ENCODE peak calls at places on chromosomes 12 and 14, in six cellular contexts. One of them, this sample, is unnamed.

GRCh38 chr14:61258985-61259384 is 22.2 kb downstream of the TMEM30B start:
- DNase-seq in DND-41: no peak
- DNase-seq in IMR-90: peak
- DNase-seq in tibial nerve: no peak
- DNase-seq in thoracic aorta: no peak
- DNase-seq in Peyer's patch: no peak
- DNase-seq in this sample: no peak

GRCh38 chr12:89351489-89352241 is 636 bp downstream of the DUSP6 start:
- DNase-seq in Peyer's patch: peak
- DNase-seq in IMR-90: peak
- DNase-seq in DND-41: no peak
- DNase-seq in tibial nerve: no peak
- DNase-seq in thoracic aorta: no peak
- DNase-seq in this sample: no peak

GRCh38 chr14:95564060-95564459 is 29.2 kb downstream of the GLRX5 start:
- DNase-seq in Peyer's patch: no peak
- DNase-seq in tibial nerve: no peak
- DNase-seq in IMR-90: peak
- DNase-seq in thoracic aorta: no peak
- DNase-seq in DND-41: no peak
- DNase-seq in this sample: no peak

GRCh38 chr14:47150267-47150666 is 498.7 kb upstream of the RPL10L start:
- DNase-seq in tibial nerve: no peak
- DNase-seq in DND-41: no peak
- DNase-seq in IMR-90: no peak
- DNase-seq in Peyer's patch: no peak
- DNase-seq in thoracic aorta: no peak
- DNase-seq in this sample: no peak

GRCh38 chr12:67042697-67043131 is 226.4 kb upstream of the CAND1 start:
- DNase-seq in thoracic aorta: no peak
- DNase-seq in Peyer's patch: no peak
- DNase-seq in IMR-90: peak
- DNase-seq in tibial nerve: no peak
- DNase-seq in DND-41: no peak
- DNase-seq in this sample: peak

GRCh38 chr14:29681308-29681707 is 246.3 kb downstream of the PRKD1 start:
- DNase-seq in IMR-90: peak
- DNase-seq in tibial nerve: no peak
- DNase-seq in DND-41: no peak
- DNase-seq in Peyer's patch: no peak
- DNase-seq in thoracic aorta: no peak
- DNase-seq in this sample: no peak

GRCh38 chr14:80426686-80427085 is 215.4 kb upstream of the DIO2 start:
- DNase-seq in thoracic aorta: no peak
- DNase-seq in DND-41: no peak
- DNase-seq in Peyer's patch: no peak
- DNase-seq in tibial nerve: no peak
- DNase-seq in IMR-90: peak
- DNase-seq in this sample: peak

GRCh38 chr12:124921200-124922008 is 7.0 kb upstream of the UBC start:
- DNase-seq in DND-41: peak
- DNase-seq in thoracic aorta: no peak
- DNase-seq in Peyer's patch: peak
- DNase-seq in IMR-90: peak
- DNase-seq in tibial nerve: no peak
- DNase-seq in this sample: peak

GRCh38 chr12:132154941-132155770 is 10.9 kb downstream of the NOC4L start:
- DNase-seq in thoracic aorta: no peak
- DNase-seq in tibial nerve: no peak
- DNase-seq in Peyer's patch: no peak
- DNase-seq in DND-41: peak
- DNase-seq in IMR-90: no peak
- DNase-seq in this sample: no peak

GRCh38 chr14:59296508-59296907 is 108.0 kb downstream of the DAAM1 start:
- DNase-seq in IMR-90: no peak
- DNase-seq in DND-41: no peak
- DNase-seq in tibial nerve: no peak
- DNase-seq in thoracic aorta: no peak
- DNase-seq in Peyer's patch: no peak
- DNase-seq in this sample: no peak

GRCh38 chr12:128543493-128543892 is 276.5 kb downstream of the TMEM132C start:
- DNase-seq in IMR-90: no peak
- DNase-seq in tibial nerve: no peak
- DNase-seq in DND-41: no peak
- DNase-seq in thoracic aorta: no peak
- DNase-seq in Peyer's patch: no peak
- DNase-seq in this sample: no peak

GRCh38 chr14:100408350-100409015 is 85.3 kb downstream of the SLC25A47 start:
- DNase-seq in DND-41: peak
- DNase-seq in Peyer's patch: peak
- DNase-seq in thoracic aorta: no peak
- DNase-seq in IMR-90: peak
- DNase-seq in tibial nerve: no peak
- DNase-seq in this sample: peak

GRCh38 chr12:57176846-57177245 is 29.4 kb upstream of the LRP1-AS start:
- DNase-seq in Peyer's patch: no peak
- DNase-seq in tibial nerve: no peak
- DNase-seq in thoracic aorta: no peak
- DNase-seq in IMR-90: no peak
- DNase-seq in DND-41: no peak
- DNase-seq in this sample: no peak

GRCh38 chr14:93949511-93950075 is 22.4 kb downstream of the FAM181A start:
- DNase-seq in Peyer's patch: no peak
- DNase-seq in IMR-90: peak
- DNase-seq in tibial nerve: no peak
- DNase-seq in DND-41: no peak
- DNase-seq in thoracic aorta: no peak
- DNase-seq in this sample: no peak

GRCh38 chr12:123089631-123090353 is 61.1 kb downstream of the PITPNM2 start:
- DNase-seq in Peyer's patch: no peak
- DNase-seq in thoracic aorta: no peak
- DNase-seq in IMR-90: peak
- DNase-seq in DND-41: no peak
- DNase-seq in tibial nerve: no peak
- DNase-seq in this sample: peak

GRCh38 chr12:58575281-58575680 is 345.0 kb downstream of the LRIG3 start:
- DNase-seq in Peyer's patch: no peak
- DNase-seq in IMR-90: peak
- DNase-seq in tibial nerve: no peak
- DNase-seq in DND-41: no peak
- DNase-seq in thoracic aorta: no peak
- DNase-seq in this sample: peak

GRCh38 chr14:103112488-103113243 is 10.6 kb upstream of the TNFAIP2 start:
- DNase-seq in tibial nerve: no peak
- DNase-seq in DND-41: no peak
- DNase-seq in Peyer's patch: no peak
- DNase-seq in IMR-90: no peak
- DNase-seq in thoracic aorta: no peak
- DNase-seq in this sample: no peak

GRCh38 chr12:122686538-122686937 is 16.6 kb downstream of the HCAR2 start:
- DNase-seq in Peyer's patch: no peak
- DNase-seq in tibial nerve: no peak
- DNase-seq in DND-41: no peak
- DNase-seq in IMR-90: no peak
- DNase-seq in thoracic aorta: no peak
- DNase-seq in this sample: no peak

GRCh38 chr12:45051490-45052105 is 699 bp upstream of the DBX2 start:
- DNase-seq in IMR-90: no peak
- DNase-seq in thoracic aorta: no peak
- DNase-seq in DND-41: no peak
- DNase-seq in tibial nerve: no peak
- DNase-seq in Peyer's patch: no peak
- DNase-seq in this sample: no peak

GRCh38 chr12:104319028-104319427 is 15.5 kb downstream of the EID3 start:
- DNase-seq in thoracic aorta: no peak
- DNase-seq in IMR-90: no peak
- DNase-seq in Peyer's patch: no peak
- DNase-seq in DND-41: no peak
- DNase-seq in tibial nerve: no peak
- DNase-seq in this sample: no peak

GRCh38 chr12:104316936-104317335 is 13.4 kb downstream of the EID3 start:
- DNase-seq in tibial nerve: no peak
- DNase-seq in thoracic aorta: no peak
- DNase-seq in DND-41: no peak
- DNase-seq in IMR-90: no peak
- DNase-seq in Peyer's patch: no peak
- DNase-seq in this sample: no peak

GRCh38 chr12:104315326-104316224 is 12.0 kb downstream of the EID3 start:
- DNase-seq in IMR-90: peak
- DNase-seq in Peyer's patch: no peak
- DNase-seq in DND-41: no peak
- DNase-seq in tibial nerve: no peak
- DNase-seq in thoracic aorta: no peak
- DNase-seq in this sample: no peak

GRCh38 chr12:104319918-104320626 is 16.5 kb downstream of the EID3 start:
- DNase-seq in IMR-90: no peak
- DNase-seq in Peyer's patch: no peak
- DNase-seq in thoracic aorta: no peak
- DNase-seq in DND-41: no peak
- DNase-seq in tibial nerve: no peak
- DNase-seq in this sample: no peak

DNA sequence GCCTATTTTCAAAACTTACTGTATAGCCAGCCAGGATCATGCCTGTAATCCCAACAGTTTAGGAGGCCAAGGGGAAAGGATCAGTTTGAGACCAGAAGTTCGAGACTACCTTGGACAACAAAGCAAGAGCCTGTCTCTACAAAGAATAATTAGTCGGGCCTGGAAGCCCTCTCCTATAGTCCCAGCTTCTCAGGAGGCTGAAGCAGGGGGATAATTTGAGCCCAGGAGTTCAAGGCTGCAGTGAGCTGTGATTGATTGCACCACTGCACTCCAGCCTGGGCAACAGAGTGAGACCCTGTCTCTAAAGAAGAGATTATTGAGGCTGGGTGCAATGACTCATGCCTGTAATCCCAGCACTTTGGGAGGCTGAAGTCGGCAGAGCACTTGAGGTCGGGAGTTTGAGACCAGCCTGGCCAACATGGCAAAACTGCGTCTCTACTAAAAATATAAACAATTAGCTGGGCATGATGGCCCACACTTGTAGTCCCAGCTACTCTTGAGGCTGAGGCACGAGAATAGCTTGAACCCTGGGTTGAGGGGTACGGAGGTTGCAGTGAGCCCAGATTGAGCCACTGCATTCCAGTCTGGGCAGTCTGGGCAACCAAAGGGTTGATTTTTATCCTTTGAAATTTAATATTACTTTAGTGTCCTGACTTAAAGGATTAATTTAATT is 14.1 kb downstream of the EID3 start:
- DNase-seq in IMR-90: no peak
- DNase-seq in Peyer's patch: no peak
- DNase-seq in DND-41: no peak
- DNase-seq in thoracic aorta: no peak
- DNase-seq in tibial nerve: no peak
- DNase-seq in this sample: no peak
- TF ChIP-seq CTCF in IMR-90: no peak
- TF ChIP-seq CTCF in Peyer's patch: no peak
- TF ChIP-seq CTCF in DND-41: no peak
- TF ChIP-seq CTCF in thoracic aorta: no peak
- TF ChIP-seq CTCF in tibial nerve: no peak
- TF ChIP-seq CTCF in this sample: no peak

GRCh38 chr12:6202331-6202730 is 2.1 kb downstream of the CD9 start:
- DNase-seq in DND-41: no peak
- DNase-seq in thoracic aorta: no peak
- DNase-seq in IMR-90: no peak
- DNase-seq in Peyer's patch: no peak
- DNase-seq in tibial nerve: no peak
- DNase-seq in this sample: no peak
- H3K4me3 ChIP-seq in DND-41: no peak
- H3K4me3 ChIP-seq in thoracic aorta: peak
- H3K4me3 ChIP-seq in IMR-90: no peak
- H3K4me3 ChIP-seq in Peyer's patch: no peak
- H3K4me3 ChIP-seq in tibial nerve: peak
- H3K4me3 ChIP-seq in this sample: no peak

DNA sequence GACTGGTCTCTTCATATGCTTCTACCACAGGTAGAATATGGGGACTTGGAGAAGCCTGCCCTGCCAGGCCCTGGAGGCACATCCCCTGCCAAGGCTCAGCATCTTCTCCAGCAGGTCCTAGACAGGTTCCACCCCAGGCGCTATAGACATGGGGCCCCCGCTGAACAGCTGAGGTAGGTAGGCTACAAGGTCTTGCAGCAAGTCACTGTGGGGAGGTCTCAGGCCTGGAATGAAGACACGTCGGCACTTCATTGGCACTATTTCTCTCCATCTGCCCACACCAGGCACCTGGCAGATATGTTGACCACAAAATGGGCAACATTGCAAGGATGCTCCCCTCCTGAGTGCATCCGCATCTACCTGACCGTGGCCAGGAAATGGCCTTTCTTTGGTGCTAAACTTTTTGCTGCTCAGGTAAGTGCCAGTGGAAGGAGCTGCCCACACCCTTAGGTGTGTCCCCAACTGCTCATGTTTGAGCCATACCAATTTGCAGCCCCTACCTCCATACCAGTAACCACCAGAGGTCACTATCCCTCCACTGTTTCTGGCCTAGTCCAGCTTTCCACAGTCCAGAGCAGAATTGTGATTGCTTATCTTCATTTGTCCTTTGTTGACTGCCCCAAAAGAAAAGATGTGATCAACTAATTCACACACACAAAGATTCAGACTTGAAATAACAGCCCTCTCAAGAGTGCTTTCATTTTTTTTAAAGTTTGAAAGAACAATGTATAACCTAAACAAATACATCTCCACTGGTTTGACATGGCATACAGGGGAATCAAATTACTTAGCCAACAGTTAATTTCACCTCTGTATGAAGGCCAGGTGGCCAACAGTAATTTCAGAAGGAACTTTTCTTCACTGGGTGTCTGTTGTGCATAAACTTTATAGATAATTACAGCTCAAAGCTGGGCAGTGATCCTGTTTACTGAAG is 16.1 kb downstream of the PIGH start:
- DNase-seq in tibial nerve: no peak
- DNase-seq in IMR-90: peak
- DNase-seq in DND-41: peak
- DNase-seq in Peyer's patch: peak
- DNase-seq in thoracic aorta: no peak
- DNase-seq in this sample: peak
- H3K27ac ChIP-seq in tibial nerve: no peak
- H3K27ac ChIP-seq in IMR-90: no peak
- H3K27ac ChIP-seq in DND-41: no peak
- H3K27ac ChIP-seq in Peyer's patch: no peak
- H3K27ac ChIP-seq in thoracic aorta: no peak
- H3K27ac ChIP-seq in this sample: no peak

DNA sequence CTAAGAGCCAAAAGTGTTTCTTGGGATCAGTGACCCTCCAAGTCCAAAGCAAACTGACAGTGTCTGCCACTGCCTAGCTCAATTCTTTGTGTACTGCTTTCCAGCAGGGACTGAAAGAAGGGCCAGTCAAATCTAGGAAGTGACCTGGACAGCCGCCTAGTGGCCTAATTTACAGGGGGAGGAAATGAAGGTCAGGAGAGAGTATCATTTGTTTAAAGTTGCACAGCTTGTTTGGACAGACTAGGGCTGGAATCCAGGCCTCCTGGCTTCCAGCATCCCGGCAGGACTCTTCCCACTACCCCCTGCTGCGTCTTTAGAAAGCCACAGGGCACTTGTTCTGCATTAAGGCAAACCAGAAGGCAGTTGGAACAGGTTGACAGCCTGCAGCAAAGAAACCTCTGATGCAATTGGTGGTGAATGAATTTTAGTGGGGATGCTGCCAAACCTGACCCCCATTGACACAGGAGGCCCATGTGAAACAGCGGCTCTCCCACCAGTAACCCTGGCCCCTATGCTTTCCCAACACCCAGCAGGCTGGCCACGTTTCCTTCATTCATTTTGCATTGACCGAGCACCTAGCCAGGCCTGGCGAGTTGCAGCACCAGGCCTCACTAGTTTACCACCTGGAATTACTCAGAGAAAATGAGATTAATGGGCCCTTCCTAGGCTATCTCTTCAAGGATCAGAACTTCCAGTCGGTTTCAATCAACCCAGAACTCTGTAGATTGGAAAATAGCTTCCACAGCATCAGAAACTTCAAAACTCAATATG is 28.2 kb downstream of the GALNT16 start:
- DNase-seq in DND-41: no peak
- DNase-seq in Peyer's patch: peak
- DNase-seq in thoracic aorta: no peak
- DNase-seq in IMR-90: peak
- DNase-seq in tibial nerve: no peak
- DNase-seq in this sample: no peak
- TF ChIP-seq CTCF in DND-41: no peak
- TF ChIP-seq CTCF in Peyer's patch: peak
- TF ChIP-seq CTCF in thoracic aorta: no peak
- TF ChIP-seq CTCF in IMR-90: peak
- TF ChIP-seq CTCF in tibial nerve: no peak
- TF ChIP-seq CTCF in this sample: peak